ENCODE peak calls at places on chromosomes 6 and 20, in nine cellular contexts. One of them, this sample, is unnamed.

GRCh38 chr6:53694800-53695394 is 29.3 kb upstream of the KLHL31 start:
- DNase-seq in pancreas: no peak
- DNase-seq in GM04503: no peak
- DNase-seq in NCI-H2081: no peak
- DNase-seq in NCI-H510A treated with DMSO at 0.1 percent for 48 hours: no peak
- DNase-seq in H54: no peak
- DNase-seq in GM12865: no peak
- DNase-seq in WTC11: no peak
- DNase-seq in Jurkat, Clone E6-1: no peak
- DNase-seq in this sample: no peak

GRCh38 chr6:16903470-16903869 is 142.2 kb upstream of the ATXN1 start:
- DNase-seq in pancreas: no peak
- DNase-seq in GM04503: no peak
- DNase-seq in NCI-H2081: no peak
- DNase-seq in NCI-H510A treated with DMSO at 0.1 percent for 48 hours: no peak
- DNase-seq in H54: no peak
- DNase-seq in GM12865: no peak
- DNase-seq in WTC11: no peak
- DNase-seq in Jurkat, Clone E6-1: no peak
- DNase-seq in this sample: no peak

GRCh38 chr6:152096863-152097496 is 289.5 kb downstream of the ESR1 start:
- DNase-seq in pancreas: no peak
- DNase-seq in GM04503: peak; percentile 31
- DNase-seq in NCI-H2081: no peak
- DNase-seq in NCI-H510A treated with DMSO at 0.1 percent for 48 hours: peak; percentile 23
- DNase-seq in H54: no peak
- DNase-seq in GM12865: no peak
- DNase-seq in WTC11: no peak
- DNase-seq in Jurkat, Clone E6-1: no peak
- DNase-seq in this sample: no peak

GRCh38 chr6:83908813-83909212 is 49.3 kb downstream of the CYB5R4 start:
- DNase-seq in pancreas: no peak
- DNase-seq in GM04503: no peak
- DNase-seq in NCI-H2081: no peak
- DNase-seq in NCI-H510A treated with DMSO at 0.1 percent for 48 hours: no peak
- DNase-seq in H54: peak; percentile 4
- DNase-seq in GM12865: no peak
- DNase-seq in WTC11: no peak
- DNase-seq in Jurkat, Clone E6-1: no peak
- DNase-seq in this sample: no peak

GRCh38 chr6:16751251-16751946 is 9.9 kb downstream of the ATXN1 start:
- DNase-seq in pancreas: no peak
- DNase-seq in GM04503: no peak
- DNase-seq in NCI-H2081: no peak
- DNase-seq in NCI-H510A treated with DMSO at 0.1 percent for 48 hours: no peak
- DNase-seq in H54: no peak
- DNase-seq in GM12865: no peak
- DNase-seq in WTC11: no peak
- DNase-seq in Jurkat, Clone E6-1: no peak
- DNase-seq in this sample: no peak

GRCh38 chr6:324729-325125 is 32.4 kb downstream of the DUSP22 start:
- DNase-seq in pancreas: peak; percentile 72
- DNase-seq in GM04503: no peak
- DNase-seq in NCI-H2081: no peak
- DNase-seq in NCI-H510A treated with DMSO at 0.1 percent for 48 hours: no peak
- DNase-seq in H54: no peak
- DNase-seq in GM12865: no peak
- DNase-seq in WTC11: no peak
- DNase-seq in Jurkat, Clone E6-1: no peak
- DNase-seq in this sample: no peak

GRCh38 chr6:52371656-52372151 is 9.8 kb downstream of the PAQR8 start:
- DNase-seq in pancreas: no peak
- DNase-seq in GM04503: no peak
- DNase-seq in NCI-H2081: no peak
- DNase-seq in NCI-H510A treated with DMSO at 0.1 percent for 48 hours: no peak
- DNase-seq in H54: no peak
- DNase-seq in GM12865: no peak
- DNase-seq in WTC11: no peak
- DNase-seq in Jurkat, Clone E6-1: no peak
- DNase-seq in this sample: no peak

GRCh38 chr6:17740559-17741220 is 34.0 kb upstream of the NUP153 start:
- DNase-seq in pancreas: no peak
- DNase-seq in GM04503: no peak
- DNase-seq in NCI-H2081: peak; percentile 9
- DNase-seq in NCI-H510A treated with DMSO at 0.1 percent for 48 hours: no peak
- DNase-seq in H54: no peak
- DNase-seq in GM12865: no peak
- DNase-seq in WTC11: no peak
- DNase-seq in Jurkat, Clone E6-1: no peak
- DNase-seq in this sample: no peak

GRCh38 chr20:59316911-59317310 is 16.5 kb downstream of the EDN3 start:
- DNase-seq in pancreas: no peak
- DNase-seq in GM04503: no peak
- DNase-seq in NCI-H2081: no peak
- DNase-seq in NCI-H510A treated with DMSO at 0.1 percent for 48 hours: no peak
- DNase-seq in H54: no peak
- DNase-seq in GM12865: no peak
- DNase-seq in WTC11: no peak
- DNase-seq in Jurkat, Clone E6-1: no peak
- DNase-seq in this sample: no peak

This sample was measured in GM20000.